ENCODE peak calls at places on chromosomes 12 and 14, in eight cellular contexts. O is sigmoid colon, E is Panc1, H is HCT116, C is esophagus muscularis mucosa, S is transverse colon, V is stomach, R is GM12878. W is an unnamed sample.

GRCh38 chr12:4137441-4137840 is 136.1 kb upstream of the CCND2 start:
- DNase-seq in O (no peak), S (no peak), R (no peak), C (no peak), V (no peak), E (no peak), H (no peak), W (no peak)

GRCh38 chr12:8678661-8679111 is 16.1 kb upstream of the MFAP5 start:
- DNase-seq in H (no peak), S (no peak), E (no peak), C (no peak), O (no peak), R (no peak), V (no peak), W (no peak)

GRCh38 chr12:54603173-54603814 is 14.8 kb upstream of the PPP1R1A start:
- DNase-seq in O (peak), S (peak), C (no peak), R (peak), V (peak), H (peak), E (peak), W (no peak)

GRCh38 chr12:6982532-6982931 is 11.8 kb downstream of the EMG1 start:
- DNase-seq in S (no peak), E (no peak), V (no peak), C (no peak), O (no peak), R (no peak), H (no peak), W (no peak)

GRCh38 chr12:24302708-24303107 is 353.2 kb upstream of the SOX5 start:
- DNase-seq in V (no peak), R (no peak), H (no peak), O (no peak), C (no peak), S (no peak), E (no peak), W (no peak)

GRCh38 chr12:27285395-27285794 is 41.3 kb downstream of the STK38L start:
- DNase-seq in S (no peak), E (no peak), R (no peak), C (no peak), O (no peak), H (no peak), V (no peak), W (no peak)

GRCh38 chr14:90649557-90650135 is 166.6 kb downstream of the TTC7B start:
- DNase-seq in R (no peak), H (no peak), O (no peak), E (no peak), V (no peak), C (no peak), S (no peak), W (no peak)

GRCh38 chr14:90534091-90534837 is 137.4 kb downstream of the CALM1 start:
- DNase-seq in R (no peak), S (no peak), O (no peak), V (no peak), C (no peak), E (no peak), H (no peak), W (no peak)

GRCh38 chr12:3119745-3120660 is 42.8 kb downstream of the TSPAN9 start:
- DNase-seq in H (no peak), E (no peak), V (no peak), C (no peak), R (no peak), O (no peak), S (no peak), W (no peak)

GRCh38 chr14:61616524-61617185 is 78.7 kb upstream of the HIF1A start:
- DNase-seq in V (no peak), S (no peak), H (no peak), C (no peak), R (no peak), E (no peak), O (no peak), W (no peak)

GRCh38 chr12:118055144-118055557 is 5.8 kb downstream of the WSB2 start:
- DNase-seq in S (peak), E (no peak), H (no peak), C (no peak), V (peak), R (no peak), O (no peak), W (no peak)

GRCh38 chr14:21467620-21468019 is 9.1 kb downstream of the RAB2B start:
- DNase-seq in H (no peak), C (no peak), O (no peak), E (no peak), R (no peak), S (no peak), V (no peak), W (no peak)

GRCh38 chr12:33581613-33582122 is 142.0 kb upstream of the SYT10 start:
- DNase-seq in S (no peak), R (no peak), O (no peak), C (no peak), E (no peak), V (no peak), H (no peak), W (no peak)

GRCh38 chr14:95133282-95133681 is 24.0 kb downstream of the DICER1 start:
- DNase-seq in H (no peak), O (no peak), S (no peak), R (no peak), C (no peak), E (no peak), V (no peak), W (no peak)

GRCh38 chr14:89065879-89066278 is 241.4 kb downstream of the TTC8 start:
- DNase-seq in E (no peak), R (no peak), V (no peak), C (no peak), O (no peak), H (no peak), S (no peak), W (no peak)

GRCh38 chr12:32005496-32006125 is 46.4 kb downstream of the RESF1 start:
- DNase-seq in V (no peak), C (no peak), R (no peak), S (no peak), H (no peak), O (no peak), E (no peak), W (no peak)

GRCh38 chr12:13114251-13115052 is 11.0 kb upstream of the GSG1 start:
- DNase-seq in C (no peak), O (no peak), S (no peak), H (no peak), V (no peak), R (no peak), E (no peak), W (no peak)

GRCh38 chr14:52272375-52272774 is 4.9 kb downstream of the PTGDR start:
- DNase-seq in S (peak), R (no peak), O (no peak), H (peak), E (no peak), V (no peak), C (no peak), W (no peak)

GRCh38 chr14:96098309-96098998 is 59.3 kb downstream of the C14orf132 start:
- DNase-seq in E (peak), C (no peak), S (no peak), O (no peak), H (peak), R (peak), V (peak), W (peak)

GRCh38 chr12:76790564-76791552 is 26.9 kb downstream of the ZDHHC17 start:
- DNase-seq in C (no peak), R (no peak), H (peak), V (no peak), E (no peak), O (no peak), S (no peak), W (no peak)

GRCh38 chr14:50520947-50521815 is 11.2 kb downstream of the MAP4K5 start:
- DNase-seq in V (no peak), E (peak), R (peak), S (peak), C (no peak), O (no peak), H (peak), W (no peak)

GRCh38 chr12:78101946-78102635 is 271.4 kb downstream of the NAV3 start:
- DNase-seq in R (no peak), S (no peak), O (no peak), V (no peak), E (no peak), H (peak), C (no peak), W (no peak)

GRCh38 chr14:99548285-99548684 is 55.7 kb downstream of the CCDC85C start:
- DNase-seq in C (no peak), V (no peak), O (peak), E (no peak), R (no peak), H (no peak), S (no peak), W (no peak)

GRCh38 chr12:55930771-55931316 is at the start of gene DGKA:
- DNase-seq in S (peak), C (no peak), V (peak), H (peak), E (peak), O (peak), R (peak), W (peak)

GRCh38 chr12:1779783-1780182 is 40.6 kb upstream of the LRTM2 start:
- DNase-seq in S (no peak), E (no peak), R (no peak), C (no peak), O (no peak), H (no peak), V (no peak), W (no peak)

GRCh38 chr12:92987846-92988621 is 58.9 kb upstream of the EEA1 start:
- DNase-seq in H (no peak), R (peak), C (no peak), S (peak), O (no peak), E (no peak), V (no peak), W (no peak)

GRCh38 chr12:11578461-11578993 is 70.9 kb upstream of the ETV6 start:
- DNase-seq in V (no peak), R (peak), H (no peak), E (no peak), O (no peak), S (no peak), C (no peak), W (no peak)

GRCh38 chr12:10361084-10361483 is 28.8 kb downstream of the KLRK1 start:
- DNase-seq in E (no peak), S (no peak), V (no peak), H (no peak), C (no peak), R (no peak), O (no peak), W (no peak)

GRCh38 chr12:115212356-115212755 is 528.4 kb upstream of the TBX3 start:
- DNase-seq in O (no peak), H (no peak), C (no peak), E (no peak), S (no peak), V (no peak), R (no peak), W (no peak)

GRCh38 chr14:74763803-74764531 is 851 bp downstream of the YLPM1 start:
- DNase-seq in H (no peak), C (no peak), R (no peak), E (no peak), S (peak), O (peak), V (no peak), W (peak)

GRCh38 chr12:116924558-116925453 is 14.1 kb downstream of the FBXW8 start:
- DNase-seq in R (peak), S (peak), H (peak), C (no peak), O (no peak), E (no peak), V (no peak), W (no peak)

GRCh38 chr14:85190251-85190650 is 339.7 kb upstream of the FLRT2 start:
- DNase-seq in V (no peak), S (no peak), R (no peak), E (no peak), C (no peak), O (no peak), H (no peak), W (no peak)

GRCh38 chr14:95046711-95047681 is 110.3 kb downstream of the DICER1 start:
- DNase-seq in V (peak), H (no peak), C (no peak), R (no peak), O (peak), S (peak), E (no peak), W (peak)

GRCh38 chr12:57739387-57739786 is 845 bp upstream of the AGAP2 start:
- DNase-seq in E (no peak), S (no peak), O (no peak), H (no peak), C (no peak), R (no peak), V (no peak), W (peak)

GRCh38 chr12:57741413-57741789 is 2.9 kb upstream of the AGAP2 start:
- DNase-seq in H (no peak), S (no peak), C (no peak), R (no peak), E (no peak), V (no peak), O (no peak), W (no peak)

GRCh38 chr12:57739914-57740538 is 1.5 kb upstream of the AGAP2 start:
- DNase-seq in O (no peak), S (no peak), C (no peak), H (no peak), R (no peak), E (no peak), V (no peak), W (no peak)

GRCh38 chr12:57738661-57739237 is at the start of gene AGAP2:
- DNase-seq in O (no peak), H (no peak), R (no peak), S (no peak), V (no peak), E (no peak), C (no peak), W (no peak)

GRCh38 chr12:57740656-57741412 is 2.3 kb upstream of the AGAP2 start:
- DNase-seq in O (no peak), R (peak), V (no peak), C (no peak), H (no peak), E (no peak), S (peak), W (no peak)
- H3K4me3 ChIP-seq in O (no peak), R (peak), V (peak), C (no peak), H (peak), E (no peak), S (peak), W (peak)

DNA sequence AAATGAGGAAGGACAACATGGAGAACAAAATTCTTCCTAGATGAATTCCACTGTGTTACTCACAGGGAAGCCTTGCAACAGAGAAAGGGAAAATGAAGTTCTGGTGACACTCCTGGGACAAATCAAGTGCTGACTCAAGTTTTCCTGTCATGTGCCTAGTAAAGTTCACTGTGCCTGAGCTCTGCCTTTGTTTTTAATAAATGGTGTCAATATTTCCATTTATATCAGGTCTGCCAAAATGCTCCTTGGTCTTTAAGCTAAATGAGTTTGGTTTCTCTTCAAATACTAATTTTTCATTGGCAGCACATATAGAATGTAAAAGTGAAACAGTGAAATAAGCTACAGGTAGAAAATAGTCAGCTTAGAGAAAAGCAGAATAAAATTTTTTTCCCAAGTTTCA is 33.0 kb downstream of the HIGD1C start:
- DNase-seq in S (no peak), C (no peak), O (peak), H (peak), E (peak), V (no peak), R (no peak), W (no peak)
- TF ChIP-seq POLR2AphosphoS5 in S (peak), C (peak), O (peak), H (no peak), E (no peak), V (peak), R (no peak), W (peak)

GRCh38 chr14:63257299-63257698 is 53.1 kb downstream of the RHOJ start:
- DNase-seq in H (no peak), R (no peak), C (no peak), E (no peak), O (no peak), S (no peak), V (no peak), W (no peak)
- H3K4me3 ChIP-seq in H (no peak), R (no peak), C (no peak), E (no peak), O (no peak), S (no peak), V (no peak), W (no peak)

DNA sequence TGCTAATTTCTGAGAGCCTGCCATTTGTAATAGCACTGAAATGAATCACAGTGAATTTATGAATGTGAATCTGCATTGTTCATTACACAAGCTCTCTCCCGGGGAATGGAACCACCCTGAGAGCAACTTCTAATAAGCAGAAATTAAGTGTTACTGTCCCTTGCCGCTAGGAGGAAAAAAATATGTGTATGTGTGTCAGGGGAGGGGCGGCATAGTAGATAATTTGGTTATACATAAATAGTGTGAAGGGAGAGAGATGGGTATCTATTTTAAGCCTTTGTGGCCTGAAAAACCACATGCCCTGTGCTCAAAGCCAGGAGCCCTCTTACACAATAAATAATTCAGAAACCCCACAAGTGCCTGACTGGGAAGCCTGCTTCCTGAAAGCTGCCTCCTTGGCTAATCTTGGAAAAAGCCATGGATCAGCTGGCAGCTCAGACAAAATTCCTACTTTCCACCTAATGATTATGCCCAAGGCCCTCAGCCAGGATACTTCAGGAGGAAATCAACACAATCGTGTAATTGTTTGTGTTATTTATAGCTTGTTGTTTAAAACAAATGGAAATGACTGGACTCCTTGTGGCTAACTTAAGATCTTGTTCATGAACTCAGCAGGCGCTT is 366.2 kb upstream of the KITLG start:
- DNase-seq in S (no peak), C (no peak), O (no peak), E (no peak), V (no peak), R (no peak), H (peak), W (peak)
- TF ChIP-seq POLR2AphosphoS5 in S (no peak), C (peak), O (no peak), E (no peak), V (no peak), R (no peak), H (peak), W (no peak)

DNA sequence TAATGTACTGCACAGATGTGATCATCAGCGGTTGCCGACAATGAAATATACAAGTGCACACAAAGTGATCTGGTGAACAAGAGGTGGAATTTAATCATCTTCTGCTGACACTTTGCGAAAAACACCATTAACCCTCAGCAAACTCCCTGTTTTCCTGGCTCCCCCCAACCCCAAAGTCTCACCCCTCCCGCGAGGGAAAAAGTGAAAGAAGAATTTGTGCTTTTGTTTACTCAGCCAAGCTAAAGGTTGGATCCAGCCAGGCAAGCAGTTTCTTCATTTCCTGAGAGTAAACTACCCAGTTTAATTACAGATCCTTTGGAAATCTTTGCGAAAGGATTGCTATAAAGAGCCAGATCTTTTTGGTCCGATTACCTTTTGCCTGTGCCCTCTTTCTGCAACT is 3.2 kb upstream of the LMO3 start:
- DNase-seq in S (no peak), H (no peak), E (no peak), R (no peak), C (no peak), O (no peak), V (no peak), W (no peak)
- H3K4me3 ChIP-seq in S (peak), H (no peak), E (no peak), R (peak), C (peak), O (peak), V (peak), W (no peak)

DNA sequence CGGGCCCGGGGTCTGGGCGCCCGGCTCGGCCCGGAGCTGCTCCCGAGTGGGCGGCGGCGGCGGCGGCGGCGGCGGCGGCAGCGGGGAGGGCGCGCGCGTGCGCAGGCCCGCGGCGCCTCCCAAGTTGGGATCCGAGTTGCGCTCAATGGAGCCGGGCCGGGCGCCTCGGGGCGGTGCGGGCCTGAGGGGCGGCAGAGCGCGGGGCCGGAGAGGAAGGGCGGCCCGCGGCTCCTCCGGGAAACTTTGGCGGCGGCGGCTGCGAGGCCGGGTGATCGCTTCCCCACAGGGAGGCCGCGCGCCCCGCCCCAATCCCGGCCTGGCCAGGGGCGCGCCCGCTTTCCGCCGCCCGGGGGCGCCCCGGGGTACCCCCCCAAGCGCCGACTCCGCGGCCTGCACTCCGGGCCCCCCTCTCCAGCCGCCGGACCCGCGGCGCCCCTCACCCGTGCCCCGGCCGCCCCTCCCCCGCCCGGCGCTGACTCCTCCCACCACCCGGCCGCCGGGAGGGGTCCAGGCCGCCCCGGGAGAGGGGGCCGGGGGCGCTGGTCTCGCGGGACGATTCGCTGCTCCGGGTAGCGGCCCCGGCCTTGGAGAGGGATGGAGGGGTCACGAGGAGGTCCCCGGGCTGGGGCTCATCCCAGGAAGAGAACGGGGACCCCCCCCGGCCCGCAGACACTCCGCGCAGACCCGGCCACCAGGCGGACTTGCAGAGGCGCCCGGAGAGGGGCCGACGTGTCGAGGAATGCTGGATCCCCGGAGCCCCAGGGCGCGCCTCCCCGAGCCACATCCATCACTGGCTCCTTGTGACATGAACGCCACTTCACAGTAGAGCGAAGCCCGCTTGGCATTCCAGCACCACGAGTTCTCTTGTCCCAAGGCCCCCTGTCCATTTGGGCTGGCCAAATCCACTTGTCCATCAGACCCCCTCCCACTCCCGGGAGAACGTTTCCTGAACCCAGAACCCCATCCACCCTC is at the start of gene RILPL1:
- DNase-seq in R (no peak), S (peak), O (peak), H (no peak), E (no peak), V (peak), C (no peak), W (peak)
- TF ChIP-seq POLR2AphosphoS5 in R (no peak), S (no peak), O (no peak), H (peak), E (peak), V (no peak), C (no peak), W (no peak)